ENCODE peak calls at places on chromosomes 3 and 15, in seven cellular contexts. One of them, this sample, is unnamed.
A peak's percentile ranks its signal among the peaks of the same experiment; 100 is the strongest.

GRCh38 chr15:82137261-82137660 is 91.4 kb upstream of the MEX3B start:
- DNase-seq in GM04504: no peak
- DNase-seq in stimulated activated CD4-positive, alpha-beta T cell treated with anti-CD3 and anti-CD28 coated beads, Interleukin-1b, Interleukin-23, amount 100 ng/mL, for 48 hours: no peak
- DNase-seq in mucosa of gallbladder: no peak
- DNase-seq in effector memory CD4-positive, alpha-beta T cell: no peak
- DNase-seq in nephron progenitor cell: no peak
- DNase-seq in natural killer cell: no peak
- DNase-seq in this sample: no peak

GRCh38 chr3:8593022-8593817 is 51.4 kb downstream of the SSUH2 start:
- DNase-seq in GM04504: no peak
- DNase-seq in stimulated activated CD4-positive, alpha-beta T cell treated with anti-CD3 and anti-CD28 coated beads, Interleukin-1b, Interleukin-23, amount 100 ng/mL, for 48 hours: no peak
- DNase-seq in mucosa of gallbladder: no peak
- DNase-seq in effector memory CD4-positive, alpha-beta T cell: no peak
- DNase-seq in nephron progenitor cell: no peak
- DNase-seq in natural killer cell: no peak
- DNase-seq in this sample: peak; percentile 6

GRCh38 chr3:182717216-182717615 is 76.1 kb upstream of the ATP11B start:
- DNase-seq in GM04504: no peak
- DNase-seq in stimulated activated CD4-positive, alpha-beta T cell treated with anti-CD3 and anti-CD28 coated beads, Interleukin-1b, Interleukin-23, amount 100 ng/mL, for 48 hours: no peak
- DNase-seq in mucosa of gallbladder: no peak
- DNase-seq in effector memory CD4-positive, alpha-beta T cell: no peak
- DNase-seq in nephron progenitor cell: no peak
- DNase-seq in natural killer cell: no peak
- DNase-seq in this sample: no peak

GRCh38 chr3:157782236-157782635 is 279.0 kb upstream of the VEPH1 start:
- DNase-seq in GM04504: no peak
- DNase-seq in stimulated activated CD4-positive, alpha-beta T cell treated with anti-CD3 and anti-CD28 coated beads, Interleukin-1b, Interleukin-23, amount 100 ng/mL, for 48 hours: no peak
- DNase-seq in mucosa of gallbladder: no peak
- DNase-seq in effector memory CD4-positive, alpha-beta T cell: no peak
- DNase-seq in nephron progenitor cell: no peak
- DNase-seq in natural killer cell: no peak
- DNase-seq in this sample: no peak

GRCh38 chr3:100089802-100090668 is 24.3 kb downstream of the FILIP1L start:
- DNase-seq in GM04504: no peak
- DNase-seq in stimulated activated CD4-positive, alpha-beta T cell treated with anti-CD3 and anti-CD28 coated beads, Interleukin-1b, Interleukin-23, amount 100 ng/mL, for 48 hours: peak; percentile 18
- DNase-seq in mucosa of gallbladder: no peak
- DNase-seq in effector memory CD4-positive, alpha-beta T cell: no peak
- DNase-seq in nephron progenitor cell: no peak
- DNase-seq in natural killer cell: no peak
- DNase-seq in this sample: no peak

GRCh38 chr3:45777111-45777752 is 19.1 kb downstream of the SLC6A20 start:
- DNase-seq in GM04504: no peak
- DNase-seq in stimulated activated CD4-positive, alpha-beta T cell treated with anti-CD3 and anti-CD28 coated beads, Interleukin-1b, Interleukin-23, amount 100 ng/mL, for 48 hours: no peak
- DNase-seq in mucosa of gallbladder: no peak
- DNase-seq in effector memory CD4-positive, alpha-beta T cell: no peak
- DNase-seq in nephron progenitor cell: no peak
- DNase-seq in natural killer cell: no peak
- DNase-seq in this sample: no peak

GRCh38 chr3:11560746-11561145 is 83.0 kb downstream of the VGLL4 start:
- DNase-seq in GM04504: no peak
- DNase-seq in stimulated activated CD4-positive, alpha-beta T cell treated with anti-CD3 and anti-CD28 coated beads, Interleukin-1b, Interleukin-23, amount 100 ng/mL, for 48 hours: no peak
- DNase-seq in mucosa of gallbladder: no peak
- DNase-seq in effector memory CD4-positive, alpha-beta T cell: no peak
- DNase-seq in nephron progenitor cell: no peak
- DNase-seq in natural killer cell: no peak
- DNase-seq in this sample: no peak

GRCh38 chr3:138945646-138946553 is 1.0 kb downstream of the FOXL2 start:
- DNase-seq in GM04504: peak; percentile 16
- DNase-seq in stimulated activated CD4-positive, alpha-beta T cell treated with anti-CD3 and anti-CD28 coated beads, Interleukin-1b, Interleukin-23, amount 100 ng/mL, for 48 hours: no peak
- DNase-seq in mucosa of gallbladder: no peak
- DNase-seq in effector memory CD4-positive, alpha-beta T cell: no peak
- DNase-seq in nephron progenitor cell: peak; percentile 42
- DNase-seq in natural killer cell: no peak
- DNase-seq in this sample: no peak

GRCh38 chr3:129615751-129616281 is 9.3 kb upstream of the PLXND1 start:
- DNase-seq in GM04504: no peak
- DNase-seq in stimulated activated CD4-positive, alpha-beta T cell treated with anti-CD3 and anti-CD28 coated beads, Interleukin-1b, Interleukin-23, amount 100 ng/mL, for 48 hours: no peak
- DNase-seq in mucosa of gallbladder: no peak
- DNase-seq in effector memory CD4-positive, alpha-beta T cell: no peak
- DNase-seq in nephron progenitor cell: no peak
- DNase-seq in natural killer cell: no peak
- DNase-seq in this sample: no peak

GRCh38 chr3:9036327-9037112 is 73.2 kb upstream of the RAD18 start:
- DNase-seq in GM04504: peak; percentile 44
- DNase-seq in stimulated activated CD4-positive, alpha-beta T cell treated with anti-CD3 and anti-CD28 coated beads, Interleukin-1b, Interleukin-23, amount 100 ng/mL, for 48 hours: no peak
- DNase-seq in mucosa of gallbladder: peak; percentile 49
- DNase-seq in effector memory CD4-positive, alpha-beta T cell: no peak
- DNase-seq in nephron progenitor cell: no peak
- DNase-seq in natural killer cell: no peak
- DNase-seq in this sample: no peak